ENCODE peak calls at places on chromosome 1, in seven cellular contexts. W is stimulated activated CD4-positive, alpha-beta T cell treated with anti-CD3 and anti-CD28 coated beads, Interleukin-1b, Interleukin-23, amount 100 ng/mL, for 4 hours; R is kidney; K is ELF-1; I is MV-4-11; Q is SW 1271; P is anterior cingulate cortex. A is an unnamed sample.

GRCh38 chr1:86998727-86999126 is 84.3 kb downstream of the HS2ST1 start:
- DNase-seq in W (no peak), R (no peak), K (no peak), I (no peak), Q (no peak), P (no peak), A (no peak)

GRCh38 chr1:205596876-205597275 is 34.9 kb downstream of the ELK4 start:
- DNase-seq in W (no peak), R (no peak), K (no peak), I (no peak), Q (no peak), P (no peak), A (no peak)

GRCh38 chr1:36760081-36760480 is 274.2 kb downstream of the GRIK3 start:
- DNase-seq in W (no peak), R (no peak), K (no peak), I (no peak), Q (no peak), P (no peak), A (no peak)

GRCh38 chr1:236066828-236067386 is 2.0 kb upstream of the NID1 start:
- DNase-seq in W (peak), R (no peak), K (no peak), I (peak), Q (no peak), P (no peak), A (no peak)

GRCh38 chr1:101592861-101593260 is 356.0 kb downstream of the S1PR1 start:
- DNase-seq in W (no peak), R (no peak), K (no peak), I (no peak), Q (no peak), P (no peak), A (no peak)

GRCh38 chr1:113593550-113594288 is 165.6 kb downstream of the PHTF1 start:
- DNase-seq in W (no peak), R (no peak), K (no peak), I (no peak), Q (no peak), P (no peak), A (no peak)

GRCh38 chr1:70487910-70488665 is 77.0 kb downstream of the CTH start:
- DNase-seq in W (no peak), R (no peak), K (peak), I (peak), Q (peak), P (no peak), A (peak)

GRCh38 chr1:199283814-199284213 is 645.0 kb downstream of the PTPRC start:
- DNase-seq in W (no peak), R (no peak), K (no peak), I (peak), Q (no peak), P (no peak), A (no peak)

GRCh38 chr1:168979303-168979702 is 127.2 kb upstream of the ATP1B1 start:
- DNase-seq in W (no peak), R (no peak), K (no peak), I (peak), Q (no peak), P (no peak), A (no peak)

GRCh38 chr1:184037849-184038591 is 492 bp upstream of the COLGALT2 start:
- DNase-seq in W (no peak), R (no peak), K (no peak), I (no peak), Q (no peak), P (no peak), A (no peak)

GRCh38 chr1:10839188-10839770 is 42.8 kb upstream of the CASZ1 start:
- DNase-seq in W (no peak), R (no peak), K (no peak), I (no peak), Q (no peak), P (no peak), A (no peak)